ENCODE peak calls at places on chromosomes 13 and 19, in ten cellular contexts. S, L, F, Y, X, H, C, M, B and O are unnamed samples.

GRCh38 chr19:57992841-57993240 is 9.8 kb downstream of the ZNF606 start:
- DNase-seq in L (no peak), F (no peak), H (no peak), M (no peak), C (no peak), S (no peak), B (no peak), Y (no peak), X (no peak), O (no peak)

GRCh38 chr19:4807188-4807587 is 15.7 kb downstream of the FEM1A start:
- DNase-seq in H (no peak), M (peak), Y (no peak), S (no peak), L (no peak), F (no peak), X (no peak), B (no peak), C (no peak), O (peak)

GRCh38 chr19:30449191-30449590 is 77.0 kb downstream of the ZNF536 start:
- DNase-seq in F (no peak), M (no peak), S (no peak), Y (no peak), L (no peak), H (no peak), C (no peak), B (no peak), X (no peak), O (no peak)

GRCh38 chr19:7004313-7004931 is 16.8 kb downstream of the MBD3L2B start:
- DNase-seq in X (no peak), C (no peak), B (no peak), M (no peak), H (peak), F (no peak), S (peak), L (no peak), Y (no peak), O (no peak)

GRCh38 chr13:22193070-22193469 is 522.2 kb downstream of the FGF9 start:
- DNase-seq in M (no peak), L (no peak), X (no peak), S (no peak), F (no peak), Y (no peak), B (no peak), H (no peak), C (no peak), O (no peak)

GRCh38 chr19:33795370-33796163 is 1.1 kb upstream of the KCTD15 start:
- DNase-seq in Y (peak), F (no peak), C (peak), X (peak), L (peak), S (peak), M (peak), B (peak), H (peak), O (peak)

GRCh38 chr19:41452584-41453275 is 9.8 kb downstream of the ERICH4 start:
- DNase-seq in S (no peak), B (no peak), L (no peak), X (no peak), M (no peak), H (no peak), C (no peak), F (no peak), Y (no peak), O (no peak)

GRCh38 chr19:782195-783043 is 14.8 kb upstream of the PTBP1 start:
- DNase-seq in X (no peak), S (no peak), M (no peak), B (no peak), H (peak), L (peak), F (no peak), Y (no peak), C (no peak), O (peak)

GRCh38 chr13:113342820-113343691 is 20.9 kb downstream of the GRTP1 start:
- DNase-seq in L (no peak), B (no peak), S (no peak), M (no peak), Y (no peak), X (no peak), H (no peak), C (no peak), F (no peak), O (no peak)

GRCh38 chr19:30649934-30650614 is 277.9 kb downstream of the ZNF536 start:
- DNase-seq in F (no peak), L (peak), M (no peak), S (peak), C (no peak), B (no peak), H (peak), X (no peak), Y (no peak), O (no peak)

GRCh38 chr19:53808710-53809125 is 15.4 kb downstream of the NLRP12 start:
- DNase-seq in B (no peak), Y (no peak), F (no peak), M (no peak), X (peak), C (no peak), L (no peak), H (peak), S (no peak), O (no peak)

GRCh38 chr13:98975822-98976261 is 2.0 kb downstream of the DOCK9 start:
- DNase-seq in C (no peak), S (no peak), Y (no peak), X (no peak), F (no peak), M (no peak), H (no peak), L (no peak), B (no peak), O (no peak)

GRCh38 chr13:59250276-59250990 is 913.3 kb downstream of the DIAPH3 start:
- DNase-seq in H (no peak), C (no peak), Y (no peak), S (no peak), F (no peak), B (no peak), X (no peak), M (no peak), L (no peak), O (no peak)

GRCh38 chr13:95641961-95642621 is 2.4 kb downstream of the DZIP1 start:
- DNase-seq in C (no peak), M (no peak), X (no peak), H (no peak), F (no peak), Y (no peak), L (peak), B (no peak), S (no peak), O (peak)

GRCh38 chr13:111265701-111266035 is 54.8 kb upstream of the TEX29 start:
- DNase-seq in S (no peak), X (no peak), Y (no peak), F (no peak), L (no peak), M (no peak), B (no peak), C (no peak), H (no peak), O (no peak)

GRCh38 chr19:15101479-15102082 is 5.6 kb upstream of the SYDE1 start:
- DNase-seq in B (no peak), H (peak), X (no peak), F (peak), Y (no peak), S (peak), M (no peak), C (no peak), L (no peak), O (no peak)

GRCh38 chr13:51957377-51958216 is 53.7 kb downstream of the ATP7B start:
- DNase-seq in X (no peak), F (no peak), S (no peak), L (no peak), B (no peak), C (no peak), H (no peak), Y (no peak), M (no peak), O (no peak)

GRCh38 chr13:102940143-102940542 is 94.3 kb downstream of the ERCC5 start:
- DNase-seq in L (no peak), F (no peak), Y (no peak), M (no peak), X (no peak), C (no peak), B (no peak), H (no peak), S (no peak), O (no peak)

GRCh38 chr19:18364826-18365528 is 21.0 kb upstream of the GDF15 start:
- DNase-seq in B (no peak), S (no peak), F (no peak), C (no peak), M (no peak), L (no peak), Y (peak), X (peak), H (peak), O (no peak)

GRCh38 chr19:33493401-33494275 is 28.0 kb downstream of the PEPD start:
- DNase-seq in Y (no peak), C (no peak), F (no peak), S (no peak), H (no peak), L (no peak), X (no peak), M (no peak), B (no peak), O (no peak)

GRCh38 chr19:47020992-47021496 is 1.4 kb downstream of the NPAS1 start:
- DNase-seq in F (no peak), M (no peak), S (no peak), Y (no peak), C (no peak), B (no peak), L (no peak), X (no peak), H (no peak), O (no peak)

GRCh38 chr19:3784607-3785463 is 1.3 kb downstream of the MATK start:
- DNase-seq in C (no peak), B (no peak), F (no peak), Y (no peak), H (peak), X (no peak), M (no peak), S (no peak), L (no peak), O (no peak)

GRCh38 chr19:46296722-46297431 is at the start of gene HIF3A:
- DNase-seq in S (no peak), B (no peak), F (no peak), M (peak), Y (no peak), X (no peak), H (no peak), C (no peak), L (peak), O (peak)

GRCh38 chr13:52414963-52415362 is 9.0 kb upstream of the THSD1 start:
- DNase-seq in C (no peak), Y (peak), X (no peak), H (no peak), L (no peak), M (no peak), F (no peak), B (no peak), S (no peak), O (no peak)

GRCh38 chr19:28889941-28890645 is 322.9 kb downstream of the UQCRFS1 start:
- DNase-seq in Y (no peak), L (no peak), S (no peak), M (no peak), F (no peak), H (no peak), B (no peak), C (no peak), X (no peak), O (no peak)

GRCh38 chr13:20191311-20191901 is 1.3 kb downstream of the GJB2 start:
- DNase-seq in S (no peak), B (no peak), C (no peak), M (no peak), F (no peak), X (no peak), H (peak), L (no peak), Y (no peak), O (peak)

GRCh38 chr13:77353980-77354379 is 27.1 kb upstream of the MYCBP2 start:
- DNase-seq in L (no peak), Y (no peak), C (no peak), S (no peak), F (no peak), X (no peak), H (no peak), B (no peak), M (no peak), O (no peak)

GRCh38 chr13:114019367-114019766 is 45.5 kb upstream of the C13orf46 start:
- DNase-seq in F (peak), X (no peak), H (no peak), L (no peak), S (no peak), C (peak), B (no peak), Y (no peak), M (no peak), O (no peak)

GRCh38 chr19:17860993-17861360 is 1.3 kb downstream of the RPL18A start:
- DNase-seq in M (no peak), L (no peak), Y (no peak), F (no peak), X (no peak), C (no peak), B (no peak), S (no peak), H (no peak), O (no peak)

GRCh38 chr13:42412812-42413795 is 141.2 kb downstream of the AKAP11 start:
- DNase-seq in S (no peak), Y (no peak), M (no peak), C (no peak), L (no peak), B (no peak), X (no peak), H (no peak), F (no peak), O (no peak)

GRCh38 chr19:2887391-2887914 is 13.3 kb upstream of the ZNF57 start:
- DNase-seq in L (no peak), M (peak), H (peak), X (peak), F (no peak), C (no peak), Y (peak), S (no peak), B (no peak), O (no peak)

GRCh38 chr19:15296841-15297415 is 35.4 kb downstream of the BRD4 start:
- DNase-seq in M (no peak), S (no peak), Y (no peak), C (no peak), L (no peak), F (no peak), H (peak), X (no peak), B (no peak), O (no peak)